ENCODE peak calls at places on chromosomes 13 and 19, in nine cellular contexts. I, V, X, H, U, C, L, M and Z are unnamed samples.
A peak's percentile ranks its signal among the peaks of the same experiment; 100 is the strongest.

GRCh38 chr13:99740261-99740979 is 231.1 kb downstream of the ZIC5 start:
- DNase-seq in I (no peak), V (no peak), X (no peak), H (no peak), U (no peak), C (no peak), L (no peak), M (no peak), Z (no peak)

GRCh38 chr19:5042556-5042955 is 73.6 kb downstream of the KDM4B start:
- DNase-seq in I (no peak), V (no peak), X (no peak), H (no peak), U (no peak), C (no peak), L (no peak), M (no peak), Z (no peak)

GRCh38 chr13:30870049-30870884 is 35.8 kb upstream of the MEDAG start:
- DNase-seq in I (no peak), V (peak; percentile 28), X (no peak), H (no peak), U (peak; percentile 94), C (no peak), L (peak; percentile 99), M (no peak), Z (no peak)

GRCh38 chr13:113836917-113837553 is 26.8 kb downstream of the GAS6 start:
- DNase-seq in I (peak; percentile 38), V (peak; percentile 96), X (no peak), H (no peak), U (peak; percentile 79), C (no peak), L (peak; percentile 93), M (no peak), Z (no peak)

GRCh38 chr19:378706-379105 is 30.2 kb downstream of the C2CD4C start:
- DNase-seq in I (no peak), V (no peak), X (no peak), H (no peak), U (no peak), C (no peak), L (no peak), M (no peak), Z (no peak)

GRCh38 chr19:734716-735115 is 16.2 kb upstream of the MISP start:
- DNase-seq in I (no peak), V (no peak), X (no peak), H (no peak), U (no peak), C (no peak), L (no peak), M (no peak), Z (no peak)

GRCh38 chr13:110912651-110913051 is 2.2 kb downstream of the ANKRD10 start:
- DNase-seq in I (no peak), V (peak; percentile 22), X (no peak), H (no peak), U (no peak), C (no peak), L (peak; percentile 73), M (no peak), Z (no peak)

GRCh38 chr13:40609972-40610726 is 56.3 kb downstream of the FOXO1 start:
- DNase-seq in I (no peak), V (peak; percentile 83), X (no peak), H (no peak), U (no peak), C (no peak), L (no peak), M (no peak), Z (no peak)

GRCh38 chr13:31049833-31050232 is 111.9 kb downstream of the HSPH1 start:
- DNase-seq in I (no peak), V (no peak), X (no peak), H (no peak), U (no peak), C (no peak), L (no peak), M (no peak), Z (no peak)

GRCh38 chr19:19599190-19599535 is 19.3 kb downstream of the PBX4 start:
- DNase-seq in I (no peak), V (no peak), X (no peak), H (no peak), U (no peak), C (no peak), L (no peak), M (no peak), Z (no peak)

GRCh38 chr19:15869109-15869555 is 28.7 kb downstream of the CYP4F2 start:
- DNase-seq in I (peak; percentile 72), V (peak; percentile 78), X (no peak), H (no peak), U (no peak), C (no peak), L (peak; percentile 4), M (no peak), Z (no peak)

GRCh38 chr19:46487178-46487801 is 8.4 kb downstream of the PNMA8B start:
- DNase-seq in I (no peak), V (no peak), X (no peak), H (no peak), U (no peak), C (no peak), L (no peak), M (no peak), Z (no peak)

GRCh38 chr13:29754486-29754806 is 96.0 kb downstream of the UBL3 start:
- DNase-seq in I (no peak), V (peak; percentile 26), X (no peak), H (no peak), U (no peak), C (no peak), L (peak; percentile 33), M (no peak), Z (no peak)

GRCh38 chr13:111559612-111560423 is 239.4 kb downstream of the TEX29 start:
- DNase-seq in I (no peak), V (no peak), X (no peak), H (no peak), U (no peak), C (no peak), L (no peak), M (no peak), Z (no peak)

GRCh38 chr19:40424637-40425449 is 949 bp downstream of the SERTAD1 start:
- DNase-seq in I (no peak), V (no peak), X (no peak), H (no peak), U (no peak), C (no peak), L (peak; percentile 29), M (no peak), Z (no peak)

GRCh38 chr19:8395621-8396082 is 5.5 kb downstream of the RAB11B start:
- DNase-seq in I (no peak), V (no peak), X (no peak), H (no peak), U (no peak), C (no peak), L (no peak), M (no peak), Z (no peak)

GRCh38 chr19:51521357-51521756 is 10.1 kb downstream of the SIGLEC6 start:
- DNase-seq in I (no peak), V (no peak), X (no peak), H (no peak), U (no peak), C (no peak), L (no peak), M (no peak), Z (no peak)

GRCh38 chr13:81610613-81611012 is 1269.7 kb upstream of the SPRY2 start:
- DNase-seq in I (no peak), V (no peak), X (no peak), H (no peak), U (no peak), C (no peak), L (no peak), M (no peak), Z (no peak)

GRCh38 chr13:36965767-36966166 is 33.4 kb downstream of the ALG5 start:
- DNase-seq in I (no peak), V (peak; percentile 85), X (no peak), H (no peak), U (peak; percentile 42), C (no peak), L (peak; percentile 46), M (no peak), Z (no peak)

GRCh38 chr19:44050740-44051653 is 839 bp upstream of the ZNF223 start:
- DNase-seq in I (no peak), V (peak; percentile 67), X (no peak), H (peak; percentile 4), U (no peak), C (no peak), L (no peak), M (no peak), Z (no peak)

GRCh38 chr13:65971541-65971940 is 1258.6 kb downstream of the PCDH9 start:
- DNase-seq in I (no peak), V (no peak), X (no peak), H (no peak), U (no peak), C (no peak), L (no peak), M (no peak), Z (no peak)

GRCh38 chr19:29662604-29663404 is 2.5 kb upstream of the PLEKHF1 start:
- DNase-seq in I (no peak), V (peak; percentile 76), X (no peak), H (no peak), U (peak; percentile 88), C (no peak), L (peak; percentile 93), M (no peak), Z (no peak)

GRCh38 chr19:18173572-18174294 is at the start of gene IFI30:
- DNase-seq in I (peak; percentile 68), V (no peak), X (no peak), H (peak; percentile 64), U (no peak), C (no peak), L (no peak), M (peak; percentile 47), Z (peak; percentile 79)

GRCh38 chr13:41938918-41939317 is 22.0 kb downstream of the VWA8 start:
- DNase-seq in I (no peak), V (no peak), X (no peak), H (no peak), U (no peak), C (no peak), L (no peak), M (no peak), Z (no peak)

GRCh38 chr19:39550197-39550596 is 10.2 kb upstream of the EID2 start:
- DNase-seq in I (no peak), V (no peak), X (no peak), H (no peak), U (no peak), C (no peak), L (no peak), M (no peak), Z (no peak)

GRCh38 chr19:47186337-47187022 is 44.5 kb downstream of the BBC3 start:
- DNase-seq in I (no peak), V (no peak), X (no peak), H (peak; percentile 82), U (no peak), C (no peak), L (no peak), M (peak; percentile 57), Z (peak; percentile 89)

GRCh38 chr19:46789371-46789770 is 977 bp upstream of the SLC1A5 start:
- DNase-seq in I (no peak), V (no peak), X (no peak), H (no peak), U (no peak), C (no peak), L (no peak), M (no peak), Z (no peak)

GRCh38 chr19:2856457-2857055 is 10.6 kb upstream of the ZNF556 start:
- DNase-seq in I (no peak), V (no peak), X (no peak), H (no peak), U (no peak), C (no peak), L (no peak), M (no peak), Z (peak; percentile 49)

GRCh38 chr13:101515504-101515903 is 63.0 kb downstream of the ITGBL1 start:
- DNase-seq in I (no peak), V (no peak), X (no peak), H (no peak), U (no peak), C (no peak), L (no peak), M (no peak), Z (no peak)

GRCh38 chr13:55517312-55517711 is 1623.4 kb upstream of the PRR20A start:
- DNase-seq in I (no peak), V (no peak), X (no peak), H (no peak), U (no peak), C (peak; percentile 6), L (no peak), M (no peak), Z (no peak)